ENCODE peak calls at places on chromosomes 4 and X, in four cellular contexts. B is astrocyte of the cerebellum, M is kidney, Z is PC-9. C is an unnamed sample.

GRCh38 chrX:110002300-110003166 is at the start of gene TMEM164:
- DNase-seq in B (peak; percentile 22), M (peak; percentile 95), Z (peak; percentile 94), C (no peak)

GRCh38 chrX:153966841-153967535 is 4.6 kb downstream of the HCFC1 start:
- DNase-seq in B (no peak), M (peak; percentile 68), Z (no peak), C (no peak)

GRCh38 chr4:184313058-184313709 is 95.5 kb upstream of the ENPP6 start:
- DNase-seq in B (no peak), M (no peak), Z (no peak), C (no peak)

GRCh38 chrX:72620550-72621145 is 48.0 kb upstream of the HDAC8 start:
- DNase-seq in B (peak; percentile 56), M (peak; percentile 78), Z (peak; percentile 63), C (peak; percentile 37)

GRCh38 chr4:55736605-55737183 is 82.9 kb upstream of the EXOC1L start:
- DNase-seq in B (no peak), M (no peak), Z (no peak), C (no peak)

GRCh38 chr4:147479817-147480216 is 1.1 kb upstream of the EDNRA start:
- DNase-seq in B (peak; percentile 78), M (no peak), Z (no peak), C (peak; percentile 29)

GRCh38 chrX:103063918-103064434 is at the start of gene BEX1:
- DNase-seq in B (peak; percentile 9), M (peak; percentile 70), Z (no peak), C (peak; percentile 3)

GRCh38 chr4:59598233-59598618 is 1601.9 kb upstream of the ADGRL3 start:
- DNase-seq in B (no peak), M (no peak), Z (no peak), C (no peak)

GRCh38 chr4:950136-951020 is 18.1 kb downstream of the TMEM175 start:
- DNase-seq in B (no peak), M (peak; percentile 51), Z (no peak), C (no peak)

GRCh38 chr4:157977086-157977485 is 195.7 kb downstream of the GASK1B start:
- DNase-seq in B (no peak), M (no peak), Z (no peak), C (no peak)

GRCh38 chrX:153974003-153974725 is 1.6 kb downstream of the TMEM187 start:
- DNase-seq in B (no peak), M (peak; percentile 78), Z (no peak), C (no peak)

GRCh38 chrX:7346021-7346420 is 198.1 kb upstream of the PUDP start:
- DNase-seq in B (no peak), M (no peak), Z (no peak), C (no peak)

GRCh38 chrX:2484721-2485459 is 15.9 kb downstream of the DHRSX start:
- DNase-seq in B (no peak), M (no peak), Z (no peak), C (no peak)

GRCh38 chr4:101651778-101652177 is 138.8 kb upstream of the BANK1 start:
- DNase-seq in B (no peak), M (no peak), Z (no peak), C (no peak)

GRCh38 chrX:77564824-77565223 is 117.6 kb downstream of the FGF16 start:
- DNase-seq in B (no peak), M (no peak), Z (no peak), C (no peak)

GRCh38 chrX:134619838-134620237 is 38.4 kb downstream of the PLAC1 start:
- DNase-seq in B (no peak), M (no peak), Z (no peak), C (no peak)

GRCh38 chrX:100685284-100685996 is 41.4 kb downstream of the SRPX2 start:
- DNase-seq in B (peak; percentile 59), M (no peak), Z (peak; percentile 67), C (peak; percentile 19)

GRCh38 chr4:179766938-179767337 is 2324.7 kb upstream of the AGA start:
- DNase-seq in B (no peak), M (no peak), Z (no peak), C (no peak)

GRCh38 chr4:172980178-172980577 is 188.4 kb upstream of the GALNT7 start:
- DNase-seq in B (no peak), M (no peak), Z (no peak), C (no peak)

GRCh38 chr4:161841759-161842158 is 322.0 kb downstream of the FSTL5 start:
- DNase-seq in B (no peak), M (no peak), Z (no peak), C (no peak)

GRCh38 chrX:96987228-96987627 is 103.5 kb downstream of the RPA4 start:
- DNase-seq in B (no peak), M (no peak), Z (no peak), C (no peak)

GRCh38 chr4:185016101-185016940 is 2.0 kb upstream of the HELT start:
- DNase-seq in B (no peak), M (no peak), Z (no peak), C (no peak)

GRCh38 chrX:34903316-34903715 is 39.3 kb upstream of the FAM47B start:
- DNase-seq in B (no peak), M (no peak), Z (no peak), C (no peak)

GRCh38 chr4:169723207-169723606 is 34.5 kb downstream of the HPF1 start:
- DNase-seq in B (no peak), M (no peak), Z (no peak), C (no peak)

GRCh38 chrX:153697924-153698865 is 10.5 kb downstream of the SLC6A8 start:
- DNase-seq in B (no peak), M (peak; percentile 32), Z (no peak), C (no peak)

GRCh38 chr4:55732864-55733263 is 86.7 kb upstream of the EXOC1L start:
- DNase-seq in B (no peak), M (no peak), Z (no peak), C (no peak)

GRCh38 chrX:120604359-120604782 is 470 bp downstream of the MCTS1 start:
- DNase-seq in B (no peak), M (no peak), Z (peak; percentile 8), C (no peak)

GRCh38 chr4:96260071-96260682 is 420.3 kb downstream of the PDHA2 start:
- DNase-seq in B (no peak), M (no peak), Z (no peak), C (no peak)

GRCh38 chrX:107324493-107325310 is 118.3 kb downstream of the DNAAF6 start:
- DNase-seq in B (no peak), M (peak; percentile 73), Z (peak; percentile 42), C (no peak)

GRCh38 chr4:153927546-153927945 is 138.7 kb upstream of the SFRP2 start:
- DNase-seq in B (peak; percentile 6), M (no peak), Z (no peak), C (no peak)

GRCh38 chr4:71251266-71251665 is 87.6 kb upstream of the SLC4A4 start:
- DNase-seq in B (no peak), M (no peak), Z (no peak), C (peak; percentile 73)

GRCh38 chrX:24657671-24658410 is 10.7 kb upstream of the PCYT1B start:
- DNase-seq in B (no peak), M (no peak), Z (no peak), C (no peak)

GRCh38 chr4:115121351-115122043 is 8.1 kb upstream of the NDST4 start:
- DNase-seq in B (no peak), M (no peak), Z (no peak), C (no peak)

GRCh38 chr4:95507147-95507546 is 41.6 kb downstream of the UNC5C start:
- DNase-seq in B (no peak), M (no peak), Z (no peak), C (no peak)

GRCh38 chr4:150960818-150961217 is 54.3 kb downstream of the LRBA start:
- DNase-seq in B (no peak), M (no peak), Z (no peak), C (no peak)

GRCh38 chrX:32571579-32571978 is 639.8 kb downstream of the DMD start:
- DNase-seq in B (no peak), M (no peak), Z (no peak), C (no peak)

GRCh38 chr4:47485047-47485692 is at the start of gene ATP10D:
- DNase-seq in B (peak; percentile 79), M (peak; percentile 99), Z (peak; percentile 90), C (peak; percentile 63)

GRCh38 chr4:6589444-6589843 is 14.5 kb downstream of the MAN2B2 start:
- DNase-seq in B (no peak), M (no peak), Z (no peak), C (no peak)

GRCh38 chr4:6584865-6585264 is 9.9 kb downstream of the MAN2B2 start:
- DNase-seq in B (no peak), M (peak; percentile 51), Z (no peak), C (no peak)

GRCh38 chr4:6582889-6583504 is 8.0 kb downstream of the MAN2B2 start:
- DNase-seq in B (no peak), M (no peak), Z (no peak), C (no peak)

GRCh38 chr4:6591305-6591704 is 16.3 kb downstream of the MAN2B2 start:
- DNase-seq in B (no peak), M (no peak), Z (no peak), C (no peak)

DNA sequence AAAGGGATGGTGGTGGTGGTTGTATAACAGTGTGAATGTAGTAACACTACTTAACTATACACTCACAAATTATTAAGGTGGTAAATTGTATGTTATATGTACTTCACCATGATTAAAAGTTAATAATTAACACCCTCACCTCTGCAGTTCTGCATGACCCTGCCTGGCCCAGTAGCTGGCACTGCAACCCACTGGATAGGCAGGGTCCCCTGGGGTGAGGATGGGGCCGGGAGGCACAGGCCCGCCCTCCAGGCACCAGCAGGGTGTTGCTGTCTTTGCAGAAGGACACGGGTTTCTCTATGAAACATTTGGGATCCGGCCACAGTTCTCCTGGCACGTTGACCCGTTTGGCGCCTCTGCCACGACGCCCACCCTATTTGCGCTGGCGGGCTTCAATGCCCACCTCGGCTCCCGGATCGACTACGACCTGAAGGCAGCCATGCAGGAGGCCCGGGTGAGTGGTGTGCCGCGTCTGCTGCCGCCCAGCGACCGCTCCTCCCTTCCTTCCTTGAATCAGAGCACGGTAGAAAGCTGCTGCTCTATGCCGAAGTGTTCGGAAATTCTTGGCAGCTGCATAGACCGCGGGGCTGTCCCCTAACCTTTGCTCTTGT is 11.8 kb downstream of the MAN2B2 start:
- DNase-seq in B (no peak), M (peak; percentile 57), Z (no peak), C (no peak)
- TF ChIP-seq CTCF in B (no peak), M (no peak), Z (no peak), C (no peak)

GRCh38 chrX:30572678-30573077 is 4.9 kb downstream of the TASL start:
- DNase-seq in B (no peak), M (no peak), Z (no peak), C (no peak)
- H3K4me3 ChIP-seq in B (no peak overlapping the region), M (no peak overlapping the region), Z (no peak overlapping the region), C (no peak overlapping the region)

GRCh38 chr4:3193531-3194203 is 55.3 kb upstream of the MSANTD1 start:
- DNase-seq in B (peak; percentile 8), M (no peak), Z (no peak), C (no peak)
- TF ChIP-seq CTCF in B (no peak), M (peak; percentile 19), Z (peak; percentile 50), C (peak; percentile 20)

DNA sequence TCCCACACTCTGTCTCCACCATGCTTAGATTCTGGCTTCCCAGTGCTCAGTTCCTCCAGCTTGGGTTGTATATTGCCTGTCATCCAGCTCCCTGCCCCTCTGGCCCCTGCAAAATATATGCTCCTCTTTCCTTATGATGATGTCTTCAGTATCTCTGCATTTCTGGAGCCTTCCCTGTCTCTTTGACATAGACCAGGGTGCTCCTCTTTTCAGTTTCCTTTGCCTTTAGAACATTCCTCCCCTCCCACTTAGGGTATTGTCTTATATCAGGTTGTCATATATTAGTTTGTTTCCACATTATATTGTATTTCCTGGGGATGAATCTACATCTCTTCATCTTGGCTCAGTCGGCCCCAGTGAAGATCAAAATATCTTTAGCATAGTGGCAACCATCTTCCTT is 526.4 kb downstream of the MID1IP1 start:
- DNase-seq in B (no peak), M (no peak), Z (no peak), C (no peak)
- H3K4me3 ChIP-seq in B (no peak overlapping the region), M (no peak overlapping the region), Z (no peak overlapping the region), C (no peak overlapping the region)

C was measured in AG04449.